ENCODE peak calls at places on chromosomes 12 and 14, in nine cellular contexts. Z, W, Y, O, Q, V, F, L and G are unnamed samples.

GRCh38 chr14:36208690-36209278 is 32.3 kb upstream of the PTCSC3 start:
- DNase-seq in L (no peak), Z (no peak), V (peak; percentile 38), Y (no peak), O (no peak), F (no peak), W (no peak), Q (no peak), G (peak; percentile 33)

GRCh38 chr12:124795081-124795948 is 68.3 kb downstream of the SCARB1 start:
- DNase-seq in F (no peak), L (no peak), W (no peak), Z (no peak), Y (no peak), V (no peak), Q (peak; percentile 56), O (no peak), G (no peak)

GRCh38 chr14:20434701-20435453 is 1.1 kb downstream of the KLHL33 start:
- DNase-seq in Q (no peak), F (no peak), Y (no peak), L (peak; percentile 18), O (no peak), V (no peak), W (peak; percentile 54), Z (no peak), G (no peak)

GRCh38 chr14:58942516-58942915 is 246.0 kb upstream of the DAAM1 start:
- DNase-seq in L (no peak), W (no peak), Q (no peak), V (no peak), F (no peak), Y (no peak), O (no peak), Z (no peak), G (no peak)

GRCh38 chr12:112294793-112295192 is 87.4 kb downstream of the HECTD4 start:
- DNase-seq in Q (no peak), L (no peak), O (no peak), V (no peak), F (no peak), Z (no peak), W (peak; percentile 36), Y (no peak), G (no peak)

GRCh38 chr14:32197919-32198318 is 3.9 kb upstream of the RNU6-7 start:
- DNase-seq in F (no peak), V (no peak), L (no peak), Z (no peak), O (no peak), Q (no peak), Y (no peak), W (no peak), G (peak; percentile 19)

GRCh38 chr12:123114305-123115083 is 36.4 kb downstream of the PITPNM2 start:
- DNase-seq in W (peak; percentile 54), O (no peak), V (no peak), Q (no peak), L (no peak), Y (no peak), Z (no peak), F (no peak), G (no peak)

GRCh38 chr12:122001379-122002209 is 20.1 kb upstream of the BCL7A start:
- DNase-seq in O (no peak), V (no peak), Y (no peak), Z (no peak), L (no peak), F (no peak), W (no peak), Q (no peak), G (peak; percentile 84)

GRCh38 chr12:1691123-1692007 is 495 bp downstream of the ADIPOR2 start:
- DNase-seq in Z (peak; percentile 80), Y (no peak), Q (no peak), F (no peak), W (peak; percentile 39), V (peak; percentile 46), O (peak; percentile 93), L (peak; percentile 49), G (peak; percentile 21)

GRCh38 chr14:37202812-37203211 is 5.1 kb downstream of the MIPOL1 start:
- DNase-seq in Z (no peak), F (no peak), Y (no peak), W (no peak), Q (no peak), V (no peak), L (no peak), O (no peak), G (no peak)

GRCh38 chr12:121939992-121940766 is 21.8 kb downstream of the CFAP251 start:
- DNase-seq in V (no peak), W (no peak), Z (no peak), Q (no peak), O (no peak), L (no peak), Y (no peak), F (no peak), G (no peak)

GRCh38 chr12:70507442-70507841 is 129.8 kb downstream of the PTPRB start:
- DNase-seq in L (no peak), F (no peak), Y (no peak), O (no peak), Q (no peak), V (no peak), Z (no peak), W (peak; percentile 94), G (no peak)

GRCh38 chr12:51247523-51248206 is 9.0 kb downstream of the DAZAP2 start:
- DNase-seq in Q (no peak), Z (no peak), W (no peak), V (no peak), Y (no peak), L (no peak), O (no peak), F (no peak), G (no peak)

GRCh38 chr12:48072266-48072665 is 33.6 kb downstream of the SENP1 start:
- DNase-seq in F (no peak), V (no peak), Q (no peak), Y (no peak), Z (no peak), W (no peak), O (no peak), L (no peak), G (no peak)

GRCh38 chr12:50174971-50175715 is 8.0 kb upstream of the CERS5 start:
- DNase-seq in L (no peak), W (peak; percentile 87), F (no peak), Y (no peak), V (no peak), Q (no peak), O (no peak), Z (no peak), G (peak; percentile 33)

GRCh38 chr14:101588286-101588975 is 27.1 kb downstream of the DIO3 start:
- DNase-seq in Q (no peak), V (no peak), L (no peak), F (no peak), O (peak; percentile 36), Z (peak; percentile 57), W (no peak), Y (no peak), G (no peak)

GRCh38 chr14:84098261-84098660 is 1431.7 kb upstream of the FLRT2 start:
- DNase-seq in Y (no peak), V (no peak), L (no peak), Q (no peak), W (no peak), O (no peak), Z (no peak), F (no peak), G (no peak)

GRCh38 chr14:36784541-36784940 is 122.9 kb downstream of the PAX9 start:
- DNase-seq in W (no peak), Y (no peak), Z (no peak), V (no peak), O (no peak), F (no peak), Q (no peak), L (no peak), G (no peak)

GRCh38 chr14:57189070-57189469 is 79.6 kb downstream of the EXOC5 start:
- DNase-seq in O (no peak), F (no peak), Z (no peak), L (no peak), Q (no peak), W (no peak), Y (no peak), V (no peak), G (no peak)

GRCh38 chr12:67705394-67706370 is 57.1 kb downstream of the DYRK2 start:
- DNase-seq in W (peak; percentile 87), O (no peak), Q (no peak), L (no peak), V (no peak), Z (no peak), F (no peak), Y (no peak), G (no peak)
- TF ChIP-seq POLR2AphosphoS5 in W (no peak), O (no peak), Q (no peak), L (no peak), V (no peak), Z (no peak), F (no peak), Y (no peak), G (peak; percentile 3)

DNA sequence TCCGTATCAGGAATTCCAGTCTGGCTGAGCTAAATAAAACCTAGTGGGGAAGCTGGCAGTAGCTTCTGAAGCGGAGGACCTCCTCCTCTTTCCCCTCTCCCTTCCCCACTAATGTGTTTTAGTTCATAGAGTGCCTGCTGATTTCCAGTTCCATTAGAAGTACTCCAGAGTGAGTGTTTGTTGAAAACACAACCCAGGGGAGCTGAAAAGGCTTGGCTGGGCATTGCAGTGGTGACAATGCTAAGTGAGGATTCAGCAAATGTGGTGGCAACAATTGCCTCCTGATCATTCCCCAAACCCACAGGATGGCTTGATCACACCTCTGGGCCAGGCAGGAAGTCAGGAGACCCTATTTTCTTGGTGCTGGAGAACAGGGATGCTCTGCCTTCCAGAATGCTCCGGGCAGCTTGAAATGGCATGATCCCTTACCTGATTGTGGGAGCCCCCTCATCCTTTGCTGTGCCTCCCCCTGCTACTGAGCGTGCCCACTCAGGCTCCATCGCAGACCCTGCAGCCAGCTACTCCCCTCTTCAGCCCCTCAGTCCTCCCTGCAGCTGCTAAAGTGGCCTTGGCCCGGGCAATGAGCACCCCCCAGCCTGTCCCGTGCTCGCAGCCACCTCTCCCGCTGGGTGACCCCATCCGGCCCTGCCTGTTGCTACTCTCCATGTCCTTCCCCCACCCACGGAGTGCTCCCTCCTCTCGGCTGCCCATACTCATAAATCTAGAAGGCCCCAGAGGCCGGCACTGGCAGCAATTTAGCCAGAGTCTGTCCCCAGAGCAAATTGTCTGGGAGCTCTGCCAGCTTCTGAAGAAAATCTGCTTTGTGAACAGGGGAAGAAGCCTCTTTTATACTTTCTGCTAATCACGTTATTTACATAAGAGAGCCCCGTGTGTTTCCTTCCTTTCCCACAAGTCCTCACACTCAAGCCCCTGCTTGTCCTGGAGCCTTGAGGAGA is 143.9 kb upstream of the FRMD6 start:
- DNase-seq in W (peak; percentile 78), L (peak; percentile 22), O (no peak), F (no peak), Y (no peak), Z (peak; percentile 84), Q (no peak), V (no peak), G (peak; percentile 62)
- TF ChIP-seq POLR2AphosphoS5 in W (no peak), L (peak; percentile 12), O (no peak), F (no peak), Y (no peak), Z (no peak), Q (no peak), V (no peak), G (peak; percentile 12)

GRCh38 chr14:25090716-25091454 is 40.9 kb upstream of the STXBP6 start:
- DNase-seq in L (peak; percentile 43), W (no peak), Z (no peak), V (peak; percentile 48), F (no peak), Y (no peak), O (no peak), Q (no peak), G (peak; percentile 71)
- TF ChIP-seq POLR2AphosphoS5 in L (no peak), W (no peak), Z (no peak), V (peak; percentile 27), F (no peak), Y (no peak), O (no peak), Q (no peak), G (peak; percentile 81)

GRCh38 chr14:60133487-60133886 is 31.7 kb downstream of the DHRS7 start:
- DNase-seq in W (no peak), O (no peak), Z (no peak), Q (no peak), Y (no peak), F (no peak), L (no peak), V (no peak), G (no peak)

GRCh38 chr14:60134702-60135101 is 30.5 kb downstream of the DHRS7 start:
- DNase-seq in L (no peak), V (no peak), Y (no peak), Z (no peak), O (no peak), F (no peak), Q (no peak), W (no peak), G (no peak)
- TF ChIP-seq POLR2AphosphoS5 in L (no peak), V (no peak), Y (no peak), Z (no peak), O (no peak), F (no peak), Q (no peak), W (no peak), G (no peak)